ENCODE peak calls at places on chromosomes 12 and 14, in nine cellular contexts. K, F, M, A, J, G, H, Q and T are unnamed samples.

GRCh38 chr14:106372870-106373657 is 846.7 kb downstream of the TMEM121 start:
- DNase-seq in J (peak), M (peak), G (peak), A (no peak), F (peak), H (peak), K (no peak), Q (peak), T (no peak)

GRCh38 chr14:100807496-100807895 is 18.4 kb upstream of the MEG3 start:
- DNase-seq in Q (no peak), G (no peak), H (no peak), M (no peak), F (no peak), J (no peak), A (no peak), K (no peak), T (no peak)

GRCh38 chr12:75994069-75994740 is 37.4 kb downstream of the PHLDA1 start:
- DNase-seq in G (peak), J (no peak), K (no peak), M (no peak), Q (no peak), F (no peak), A (no peak), H (no peak), T (no peak)

GRCh38 chr12:90936230-90937005 is 18.6 kb downstream of the CCER1 start:
- DNase-seq in F (no peak), J (no peak), A (no peak), H (no peak), Q (no peak), M (no peak), G (peak), K (no peak), T (no peak)

GRCh38 chr14:93788307-93788556 is at the start of gene PRIMA1:
- DNase-seq in J (no peak), F (no peak), M (no peak), A (no peak), G (no peak), H (no peak), K (no peak), Q (no peak), T (no peak)

GRCh38 chr14:98700748-98701147 is 571.2 kb downstream of the BCL11B start:
- DNase-seq in A (no peak), H (no peak), K (no peak), F (no peak), M (no peak), J (no peak), Q (no peak), G (peak), T (no peak)

GRCh38 chr14:24145700-24146621 is at the start of gene PSME2:
- DNase-seq in H (no peak), Q (peak), A (peak), F (peak), M (no peak), K (peak), J (no peak), G (no peak), T (no peak)

GRCh38 chr14:29799718-29800117 is 127.9 kb downstream of the PRKD1 start:
- DNase-seq in M (no peak), A (no peak), H (no peak), G (no peak), F (no peak), Q (no peak), K (no peak), J (no peak), T (no peak)

GRCh38 chr12:24562761-24563392 is 386.0 kb downstream of the BCAT1 start:
- DNase-seq in F (peak), G (peak), H (no peak), M (peak), Q (no peak), A (peak), J (no peak), K (peak), T (no peak)

GRCh38 chr14:87076146-87076545 is 916.8 kb downstream of the GALC start:
- DNase-seq in J (no peak), A (no peak), K (no peak), M (no peak), F (no peak), G (peak), H (no peak), Q (no peak), T (no peak)

GRCh38 chr12:57461326-57461903 is 1.8 kb downstream of the GLI1 start:
- DNase-seq in H (no peak), A (peak), K (peak), M (peak), G (peak), Q (no peak), J (no peak), F (peak), T (no peak)

GRCh38 chr14:35386673-35387125 is 17.9 kb downstream of the NFKBIA start:
- DNase-seq in Q (no peak), H (no peak), F (no peak), A (no peak), J (no peak), M (no peak), K (no peak), G (peak), T (no peak)

GRCh38 chr14:38217538-38217937 is 9.8 kb downstream of the SSTR1 start:
- DNase-seq in F (no peak), Q (no peak), H (no peak), A (no peak), M (no peak), K (no peak), G (no peak), J (no peak), T (no peak)

GRCh38 chr14:61561144-61561543 is 134.2 kb upstream of the HIF1A start:
- DNase-seq in A (peak), J (no peak), K (peak), Q (no peak), M (no peak), G (peak), F (peak), H (no peak), T (no peak)

GRCh38 chr14:33254876-33255275 is 316.2 kb downstream of the NPAS3 start:
- DNase-seq in J (no peak), H (no peak), Q (no peak), F (no peak), K (no peak), G (no peak), A (no peak), M (no peak), T (no peak)

GRCh38 chr14:57847096-57847495 is 18.8 kb downstream of the SLC35F4 start:
- DNase-seq in K (peak), J (no peak), F (no peak), G (no peak), Q (no peak), A (no peak), H (no peak), M (no peak), T (no peak)

GRCh38 chr14:66910306-66910705 is 278.9 kb upstream of the GARIN2 start:
- DNase-seq in A (peak), M (no peak), G (no peak), J (no peak), H (no peak), F (no peak), Q (no peak), K (no peak), T (no peak)

GRCh38 chr14:74763803-74764531 is 851 bp downstream of the YLPM1 start:
- DNase-seq in Q (no peak), K (peak), M (peak), F (no peak), J (no peak), A (peak), H (no peak), G (peak), T (peak)

GRCh38 chr12:109542014-109542413 is 31.3 kb downstream of the MMAB start:
- DNase-seq in G (peak), M (no peak), Q (no peak), A (peak), H (no peak), J (no peak), K (peak), F (no peak), T (no peak)

GRCh38 chr14:59269431-59269830 is 81.0 kb downstream of the DAAM1 start:
- DNase-seq in Q (no peak), J (no peak), A (no peak), M (no peak), H (no peak), G (no peak), K (no peak), F (no peak), T (no peak)

GRCh38 chr12:116592731-116593130 is 33.5 kb downstream of the MAP1LC3B2 start:
- DNase-seq in G (no peak), A (no peak), Q (peak), H (no peak), M (no peak), K (no peak), J (no peak), F (no peak), T (no peak)
- H3K27ac ChIP-seq in G (no peak), A (no peak), Q (peak), H (no peak), M (peak), K (no peak), J (no peak), F (peak), T (no peak)

GRCh38 chr12:112979281-112979680 is 962 bp downstream of the OAS2 start:
- DNase-seq in Q (no peak), H (peak), K (no peak), A (no peak), F (no peak), M (no peak), J (no peak), G (no peak), T (no peak)
- H3K27ac ChIP-seq in Q (no peak), H (peak), K (no peak), A (no peak), F (no peak), M (peak), J (peak), G (no peak), T (peak)

GRCh38 chr14:36981832-36982528 is 190.4 kb downstream of the SLC25A21 start:
- DNase-seq in J (no peak), Q (no peak), G (no peak), A (peak), F (peak), H (no peak), M (no peak), K (peak), T (no peak)
- H3K27ac ChIP-seq in J (peak), Q (no peak), G (no peak), A (peak), F (peak), H (no peak), M (no peak), K (peak), T (peak)

DNA sequence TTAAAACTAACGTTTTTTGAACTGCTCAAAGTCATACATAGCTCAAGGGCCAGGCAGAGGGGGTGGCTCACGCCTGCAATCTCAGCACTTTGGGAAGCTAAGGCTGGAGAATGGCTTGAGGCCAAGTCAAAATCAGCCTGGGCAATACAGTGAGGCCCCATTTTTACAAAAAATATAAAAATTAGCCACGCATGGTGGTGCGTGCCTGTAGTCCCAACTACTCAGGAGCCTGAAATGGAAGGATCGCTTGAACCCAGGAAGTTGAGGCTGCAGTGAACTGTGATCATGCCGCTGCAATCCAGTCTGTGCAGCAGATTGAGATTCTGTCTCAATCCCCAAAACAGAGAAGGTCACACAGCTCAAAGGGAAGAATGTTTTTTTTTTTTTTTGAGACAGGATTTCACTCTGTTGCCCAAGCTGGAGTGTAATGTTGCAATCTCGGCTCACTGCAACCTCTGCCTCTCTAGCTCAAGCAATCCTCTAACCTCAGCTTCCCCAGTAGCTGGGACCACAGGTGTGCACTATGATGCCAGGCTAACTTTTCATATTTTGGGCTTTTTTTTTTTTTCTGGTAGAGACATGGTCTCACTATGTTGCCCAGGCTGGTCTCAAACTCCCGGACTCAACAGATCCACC is 2.9 kb downstream of the RBM23 start:
- DNase-seq in A (no peak), K (no peak), J (no peak), Q (peak), G (no peak), H (no peak), F (no peak), M (peak), T (no peak)
- H3K27ac ChIP-seq in A (no peak), K (peak), J (no peak), Q (peak), G (no peak), H (no peak), F (no peak), M (peak), T (no peak)

GRCh38 chr12:123788541-123788940 is 26.4 kb downstream of the DNAH10 start:
- DNase-seq in Q (no peak), G (no peak), F (no peak), A (no peak), J (no peak), H (no peak), K (no peak), M (no peak), T (no peak)
- H3K27ac ChIP-seq in Q (no peak), G (no peak), F (no peak), A (no peak), J (no peak), H (no peak), K (no peak), M (no peak), T (no peak)

GRCh38 chr12:88300931-88301330 is 158.8 kb downstream of the TMTC3 start:
- DNase-seq in M (no peak), J (no peak), A (peak), F (no peak), H (no peak), G (no peak), Q (no peak), K (no peak), T (no peak)
- H3K27ac ChIP-seq in M (no peak), J (no peak), A (no peak), F (peak), H (no peak), G (no peak), Q (no peak), K (no peak), T (no peak)

GRCh38 chr12:6790496-6791150 is 1.3 kb downstream of the CD4 start:
- DNase-seq in K (no peak), Q (peak), A (no peak), H (no peak), M (no peak), J (no peak), F (no peak), G (no peak), T (no peak)
- H3K27ac ChIP-seq in K (peak), Q (peak), A (peak), H (peak), M (no peak), J (no peak), F (no peak), G (no peak), T (no peak)

DNA sequence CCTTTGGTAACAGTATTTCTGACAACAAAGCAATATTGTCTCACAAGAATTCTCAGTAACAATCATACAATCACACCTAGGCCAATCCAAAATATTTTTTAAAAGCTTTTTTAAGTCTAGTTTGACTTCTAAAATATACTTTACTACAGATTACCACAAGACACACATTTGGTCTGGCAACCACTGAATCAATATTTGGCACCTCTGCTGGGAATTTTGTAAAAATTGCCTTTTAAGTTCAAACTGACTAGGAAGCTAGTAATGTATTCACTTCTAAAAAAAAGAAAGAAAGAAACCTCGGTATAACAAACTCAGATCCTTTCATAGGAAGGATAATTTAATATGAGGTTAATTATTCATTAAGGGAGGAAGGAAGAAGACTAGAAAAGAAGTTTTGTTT is 18.2 kb upstream of the ETV6 start:
- DNase-seq in K (no peak), F (no peak), Q (no peak), A (no peak), H (no peak), M (no peak), J (no peak), G (no peak), T (no peak)
- H3K27ac ChIP-seq in K (no peak), F (no peak), Q (no peak), A (no peak), H (no peak), M (no peak), J (no peak), G (no peak), T (no peak)

GRCh38 chr12:58887071-58887470 is 33.2 kb downstream of the LRIG3 start:
- DNase-seq in Q (no peak), G (no peak), F (no peak), A (no peak), M (no peak), H (no peak), K (no peak), J (no peak), T (no peak)
- H3K27ac ChIP-seq in Q (no peak), G (no peak), F (no peak), A (no peak), M (peak), H (no peak), K (no peak), J (no peak), T (no peak)

DNA sequence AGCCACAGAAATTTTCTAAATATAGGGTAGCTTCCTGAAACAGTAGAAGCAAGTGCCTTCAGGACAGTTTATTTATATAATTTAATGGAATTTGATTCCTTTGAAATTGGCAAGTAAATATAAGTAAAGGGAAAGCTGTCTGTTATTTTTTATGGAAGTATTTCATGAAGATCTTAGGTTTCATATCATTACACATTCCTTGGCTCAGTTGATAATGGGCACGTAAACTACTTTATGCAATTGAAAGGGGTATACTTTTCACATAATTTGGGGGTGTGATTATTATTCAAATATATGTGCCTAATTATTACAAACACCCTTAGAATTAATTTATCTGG is 71.1 kb upstream of the RAP1B start:
- DNase-seq in A (no peak), M (no peak), J (no peak), H (no peak), Q (no peak), G (no peak), K (no peak), F (no peak), T (no peak)
- H3K27ac ChIP-seq in A (no peak), M (peak), J (no peak), H (no peak), Q (peak), G (no peak), K (no peak), F (no peak), T (no peak)